ENCODE peak calls at places on chromosome 15, in five cellular contexts. L is WTC11, V is A549, Q is K562, I is SK-N-SH. T is an unnamed sample.

GRCh38 chr15:97909291-97909891 is 51.1 kb upstream of the ARRDC4 start:
- DNase-seq in L (peak), Q (peak), V (peak), I (peak), T (peak)

GRCh38 chr15:96345560-96346389 is 15.3 kb downstream of the NR2F2 start:
- DNase-seq in L (peak), V (peak), Q (no peak), I (peak), T (peak)

GRCh38 chr15:51687565-51687964 is 6.3 kb downstream of the SCG3 start:
- DNase-seq in I (no peak), Q (no peak), V (no peak), L (no peak), T (no peak)

GRCh38 chr15:52651868-52652267 is 27.3 kb downstream of the ATOSA start:
- DNase-seq in L (peak), I (peak), Q (peak), V (peak), T (peak)

GRCh38 chr15:56205061-56205876 is 38.4 kb downstream of the RFX7 start:
- DNase-seq in I (no peak), L (no peak), V (no peak), Q (no peak), T (no peak)

GRCh38 chr15:28118083-28118482 is 19.0 kb upstream of the OCA2 start:
- DNase-seq in V (no peak), I (no peak), Q (no peak), L (no peak), T (no peak)

GRCh38 chr15:87566236-87566635 is 690.3 kb downstream of the NTRK3 start:
- DNase-seq in I (no peak), Q (no peak), L (no peak), V (no peak), T (no peak)

GRCh38 chr15:95326689-95327525 is 1003.6 kb upstream of the NR2F2 start:
- DNase-seq in I (peak), L (peak), Q (no peak), V (no peak), T (no peak)

GRCh38 chr15:69468241-69469121 is 15.9 kb downstream of the RPLP1 start:
- DNase-seq in V (no peak), L (no peak), I (peak), Q (peak), T (no peak)

GRCh38 chr15:70195808-70196304 is 98.1 kb upstream of the TLE3 start:
- DNase-seq in L (no peak), I (peak), Q (peak), V (peak), T (peak)

GRCh38 chr15:35305906-35306305 is 220.8 kb upstream of the NANOGP8 start:
- DNase-seq in I (no peak), V (peak), Q (peak), L (no peak), T (no peak)

GRCh38 chr15:79089890-79090486 is 592 bp downstream of the RASGRF1 start:
- DNase-seq in Q (no peak), V (peak), L (peak), I (peak), T (no peak)

GRCh38 chr15:93252780-93253179 is 163.8 kb upstream of the RGMA start:
- DNase-seq in Q (no peak), L (no peak), I (no peak), V (no peak), T (no peak)

GRCh38 chr15:89004726-89005030 is 83.6 kb upstream of the ABHD2 start:
- DNase-seq in Q (no peak), V (no peak), I (no peak), L (no peak), T (no peak)

GRCh38 chr15:91420689-91421088 is 320.6 kb downstream of the SV2B start:
- DNase-seq in V (no peak), L (no peak), Q (no peak), I (no peak), T (no peak)

GRCh38 chr15:64552281-64552948 is 92.0 kb downstream of the ZNF609 start:
- DNase-seq in L (no peak), I (no peak), V (no peak), Q (no peak), T (no peak)

GRCh38 chr15:90074023-90074422 is 28.2 kb downstream of the IDH2 start:
- DNase-seq in I (no peak), V (no peak), L (no peak), Q (no peak), T (no peak)

GRCh38 chr15:52730163-52730562 is 51.0 kb upstream of the ATOSA start:
- DNase-seq in V (peak), I (no peak), L (no peak), Q (no peak), T (no peak)

GRCh38 chr15:31554261-31554660 is 227.6 kb downstream of the KLF13 start:
- DNase-seq in L (no peak), V (no peak), Q (no peak), I (no peak), T (no peak)

GRCh38 chr15:34436956-34437442 is 609 bp downstream of the GOLGA8A start:
- DNase-seq in L (peak), V (no peak), Q (peak), I (peak), T (peak)

GRCh38 chr15:59553879-59554735 is 57.5 kb upstream of the GCNT3 start:
- DNase-seq in L (no peak), I (no peak), Q (peak), V (peak), T (peak)

GRCh38 chr15:87752250-87752951 is 504.1 kb downstream of the NTRK3 start:
- DNase-seq in V (peak), Q (no peak), I (no peak), L (no peak), T (no peak)

GRCh38 chr15:99986297-99987118 is 253.3 kb upstream of the LYSMD4 start:
- DNase-seq in Q (peak), I (no peak), V (no peak), L (no peak), T (no peak)

GRCh38 chr15:72147416-72147815 is 29.2 kb downstream of the SENP8 start:
- DNase-seq in I (no peak), L (no peak), V (no peak), Q (no peak), T (no peak)

GRCh38 chr15:90623854-90624253 is 93.3 kb upstream of the BLM start:
- DNase-seq in I (no peak), V (no peak), L (no peak), Q (no peak), T (no peak)

GRCh38 chr15:69467636-69468035 is 15.0 kb downstream of the RPLP1 start:
- DNase-seq in I (no peak), L (no peak), V (no peak), Q (no peak), T (no peak)

GRCh38 chr15:43006991-43007390 is 86.4 kb upstream of the TTBK2 start:
- DNase-seq in L (no peak), Q (no peak), I (no peak), V (no peak), T (no peak)

DNA sequence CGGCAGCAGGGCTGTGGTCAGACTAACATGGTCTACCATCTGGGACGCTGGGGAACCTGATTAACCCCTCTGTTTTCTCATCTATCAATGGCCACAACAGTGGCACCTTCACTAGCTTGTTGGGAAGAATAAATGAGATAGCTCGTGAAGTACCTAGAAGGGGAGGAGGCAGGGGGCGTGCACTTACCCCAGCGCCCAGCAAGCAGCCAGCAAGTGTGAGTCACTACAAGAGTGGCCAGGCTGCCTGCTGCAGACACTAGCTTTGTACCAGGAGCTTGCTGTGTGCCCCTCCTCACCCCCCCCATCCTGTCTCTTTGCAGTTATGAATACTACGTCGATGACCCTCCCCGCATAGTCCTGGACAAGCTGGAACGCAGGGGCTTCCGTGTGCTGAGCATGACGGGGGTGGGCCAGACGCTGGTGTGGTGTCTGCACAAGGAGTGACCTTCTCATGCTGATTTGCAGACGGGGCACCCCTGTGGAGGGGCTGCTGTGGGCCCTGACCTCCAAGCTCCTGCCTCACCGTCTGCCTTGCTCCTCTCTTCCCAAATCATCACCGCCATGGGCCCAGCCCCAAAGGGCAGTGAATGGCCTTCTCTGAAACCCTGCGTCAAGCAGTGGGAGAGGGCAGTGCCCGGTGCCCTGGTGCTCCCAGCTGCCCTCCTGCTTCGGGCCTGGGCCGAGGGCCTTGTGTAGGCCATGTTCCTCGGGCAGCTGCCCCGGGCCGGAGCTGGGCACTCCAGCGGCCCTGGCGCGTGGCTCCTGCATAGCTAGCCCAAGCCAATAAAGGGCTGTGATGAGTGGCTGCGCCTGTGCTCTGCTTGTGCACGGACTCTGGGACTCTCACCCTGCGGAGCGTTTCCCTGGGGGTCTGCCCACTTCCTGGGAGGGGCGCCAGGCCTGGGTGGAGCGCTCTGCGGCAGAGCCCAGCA is 2.6 kb upstream of the C15orf62 start:
- DNase-seq in L (no peak), V (peak), I (peak), Q (no peak), T (no peak)
- TF ChIP-seq USF2 in L (no peak), V (no peak), I (no peak), Q (no peak), T (no peak)

DNA sequence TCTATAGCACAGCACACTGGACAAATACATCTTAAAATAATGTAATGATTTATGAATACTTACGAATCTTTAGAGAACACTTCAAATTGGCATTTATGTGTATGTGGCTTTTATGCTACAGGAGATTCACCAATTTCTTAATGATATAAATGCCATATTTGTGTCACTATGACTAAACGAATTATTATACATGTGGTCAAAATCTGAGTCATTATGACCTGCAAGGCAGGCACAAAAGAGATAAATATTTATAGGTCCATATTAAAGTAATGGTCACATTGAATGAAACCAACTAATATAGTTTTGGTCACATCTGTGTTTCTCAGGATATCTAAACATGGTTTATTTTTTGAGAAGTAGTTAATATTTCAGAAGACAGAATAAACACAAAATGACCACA is 232.3 kb upstream of the SEMA6D start:
- DNase-seq in Q (no peak), L (no peak), V (no peak), I (no peak), T (no peak)
- TF ChIP-seq MAX in Q (no peak), L (no peak), V (no peak), I (no peak), T (no peak)

DNA sequence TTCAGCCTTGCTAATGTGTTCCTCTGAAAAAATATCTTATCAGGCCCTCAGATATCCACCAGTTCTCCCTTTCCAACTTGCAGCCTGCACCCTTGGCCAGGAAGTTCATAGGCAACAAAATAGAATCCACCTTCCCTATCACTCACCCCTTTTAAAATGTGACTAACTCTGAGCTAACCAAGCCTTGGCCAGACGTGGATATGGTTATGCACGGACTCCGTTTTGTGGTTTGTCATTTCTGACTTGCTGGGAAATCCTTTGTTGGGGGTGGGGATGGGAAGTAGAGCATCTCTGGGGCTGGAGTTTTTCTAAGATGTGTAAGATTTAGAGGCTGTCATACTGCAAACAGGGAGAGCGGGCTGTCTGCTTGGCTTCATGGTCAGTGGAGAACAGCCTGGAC is 62.5 kb downstream of the SMAD3 start:
- DNase-seq in L (no peak), V (peak), Q (no peak), I (no peak), T (no peak)
- TF ChIP-seq USF2 in L (no peak), V (no peak), Q (no peak), I (no peak), T (no peak)

DNA sequence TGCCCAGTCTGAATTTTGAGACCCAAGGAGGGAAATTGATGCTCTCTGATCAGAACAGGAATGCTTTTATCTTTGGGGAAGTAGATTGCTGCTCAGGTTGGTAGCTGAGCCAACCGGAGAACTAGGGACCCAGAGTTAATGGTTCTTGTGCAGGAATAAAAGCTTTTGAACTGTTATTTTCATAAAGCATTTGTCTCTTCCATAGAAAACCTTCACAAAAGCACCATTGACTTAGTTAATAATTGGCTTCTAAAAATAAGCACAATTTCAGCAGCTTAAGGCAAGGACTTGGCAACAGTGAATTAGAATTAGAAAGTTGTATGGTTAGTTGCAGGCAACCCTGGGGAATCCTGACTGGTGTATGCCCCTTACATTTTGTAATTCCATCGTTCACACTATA is 53.8 kb downstream of the MAP2K1 start:
- DNase-seq in I (no peak), L (no peak), Q (no peak), V (no peak), T (no peak)
- TF ChIP-seq MAX in I (no peak), L (no peak), Q (no peak), V (no peak), T (no peak)

GRCh38 chr15:73346735-73347312 is 21.9 kb downstream of the HCN4 start:
- DNase-seq in V (peak), I (no peak), Q (peak), L (peak), T (peak)
- TF ChIP-seq USF2 in V (no peak), I (no peak), Q (no peak), L (no peak), T (no peak)

DNA sequence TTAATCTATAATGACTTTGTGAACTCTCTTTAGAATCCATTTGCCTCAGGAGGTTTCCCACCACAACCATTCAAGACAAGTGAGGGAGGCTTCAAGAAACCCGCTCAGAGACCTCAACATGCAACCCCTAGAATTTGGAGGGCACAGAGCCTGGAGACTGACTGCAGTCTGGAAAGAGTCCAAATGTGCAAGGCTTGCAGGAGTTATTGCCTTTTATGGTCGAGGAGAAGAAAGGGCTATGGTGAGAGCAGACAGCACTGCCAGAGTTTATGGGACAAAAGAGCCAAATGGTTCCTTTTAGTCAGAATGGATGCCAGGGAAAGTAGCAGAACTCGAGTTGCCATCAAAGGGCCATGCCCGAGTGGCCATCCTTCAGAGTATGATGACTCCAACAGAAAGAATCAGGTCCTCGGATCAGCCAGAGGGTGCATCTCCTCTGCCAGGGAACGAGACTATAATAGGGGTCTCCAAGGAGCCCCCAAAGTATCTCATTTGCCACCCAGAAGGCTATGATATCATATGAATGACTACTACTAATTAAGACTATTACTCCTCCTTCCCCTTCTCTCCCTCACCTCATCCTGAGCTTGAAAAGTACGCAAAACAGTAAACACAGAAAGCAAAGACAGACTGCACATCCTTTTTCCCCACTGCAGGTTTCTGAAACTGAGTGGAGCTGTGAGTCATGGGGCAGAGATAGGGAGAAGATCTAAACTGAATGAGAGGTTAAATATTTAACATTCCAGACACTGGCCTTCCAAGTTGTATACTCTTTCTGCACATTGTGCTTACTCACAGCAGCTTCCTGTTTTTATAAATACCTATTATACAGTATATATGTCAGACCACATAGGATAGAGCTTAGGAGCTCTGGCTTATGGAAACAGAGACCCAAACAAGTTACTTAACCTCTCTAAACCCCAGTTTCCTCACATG is 33.9 kb upstream of the TMCO5A start:
- DNase-seq in Q (no peak), V (peak), I (no peak), L (no peak), T (no peak)
- TF ChIP-seq MAX in Q (no peak), V (no peak), I (peak), L (no peak), T (no peak)

DNA sequence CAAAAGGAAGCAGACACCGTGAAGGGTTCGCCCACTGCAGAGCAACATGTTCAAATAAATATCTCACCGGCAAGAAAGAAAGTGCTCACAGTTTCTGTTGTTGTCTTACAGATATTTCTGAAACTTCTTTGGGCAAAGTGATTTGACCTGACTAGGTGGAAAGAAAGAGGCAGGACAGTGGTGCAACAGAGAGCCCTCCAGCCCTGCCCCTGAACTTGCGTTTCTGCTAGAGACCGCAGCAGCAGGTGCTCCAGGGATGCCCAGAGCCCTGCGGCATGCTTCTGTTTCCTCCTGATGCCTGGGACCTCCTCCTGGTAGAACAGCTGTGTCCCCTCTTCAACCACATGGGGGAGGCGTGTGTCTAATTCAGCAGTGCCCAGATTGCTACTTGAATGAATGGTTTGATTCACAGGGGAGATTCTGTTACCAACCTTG is 123.4 kb downstream of the ATP10A start:
- DNase-seq in L (peak), V (peak), I (peak), Q (no peak), T (no peak)
- TF ChIP-seq USF2 in L (no peak), V (no peak), I (no peak), Q (no peak), T (no peak)

GRCh38 chr15:58125333-58125732 is 12.8 kb upstream of the AQP9 start:
- DNase-seq in V (no peak), I (no peak), L (no peak), Q (no peak), T (no peak)
- TF ChIP-seq MAX in V (no peak), I (no peak), L (no peak), Q (no peak), T (no peak)